ENCODE peak calls at places on chromosomes 3 and 15, in seven cellular contexts. R is SK-N-SH, J is Panc1, W is K562, I is HCT116, Z is GM12878, V is HepG2. E is an unnamed sample.

GRCh38 chr3:128307029-128307633 is 153.8 kb downstream of the EEFSEC start:
- DNase-seq in R (peak; percentile 58), J (no peak), W (no peak), I (no peak), Z (no peak), V (peak; percentile 60), E (no peak)

GRCh38 chr3:185009650-185010049 is 143.2 kb downstream of the C3orf70 start:
- DNase-seq in R (no peak), J (no peak), W (no peak), I (no peak), Z (no peak), V (no peak), E (no peak)

GRCh38 chr15:51499379-51499976 is 123.1 kb downstream of the DMXL2 start:
- DNase-seq in R (peak; percentile 20), J (peak; percentile 41), W (peak; percentile 22), I (peak; percentile 50), Z (no peak), V (peak; percentile 43), E (no peak)

GRCh38 chr3:31589228-31589627 is 56.5 kb downstream of the STT3B start:
- DNase-seq in R (no peak), J (no peak), W (no peak), I (no peak), Z (no peak), V (no peak), E (no peak)

GRCh38 chr3:65573548-65574116 is 465.1 kb downstream of the MAGI1 start:
- DNase-seq in R (no peak), J (no peak), W (no peak), I (no peak), Z (no peak), V (no peak), E (no peak)

GRCh38 chr15:89486726-89487050 is 9.7 kb downstream of the RHCG start:
- DNase-seq in R (no peak), J (no peak), W (peak; percentile 74), I (no peak), Z (no peak), V (no peak), E (no peak)

GRCh38 chr3:133694288-133695268 is 32.8 kb upstream of the TOPBP1 start:
- DNase-seq in R (no peak), J (no peak), W (no peak), I (no peak), Z (no peak), V (no peak), E (no peak)

GRCh38 chr3:33113772-33114621 is at the start of gene CRTAP:
- DNase-seq in R (peak; percentile 92), J (no peak), W (peak; percentile 97), I (peak; percentile 88), Z (peak; percentile 45), V (peak; percentile 81), E (peak; percentile 96)

GRCh38 chr3:139561959-139562676 is 22.6 kb upstream of the RBP1 start:
- DNase-seq in R (peak; percentile 55), J (peak; percentile 8), W (peak; percentile 47), I (peak; percentile 56), Z (no peak), V (peak; percentile 47), E (no peak)

GRCh38 chr3:69770219-69770618 is 31.0 kb downstream of the MITF start:
- DNase-seq in R (no peak), J (peak; percentile 88), W (no peak), I (no peak), Z (no peak), V (no peak), E (no peak)

GRCh38 chr3:97957617-97958311 is 14.5 kb downstream of the RIOX2 start:
- DNase-seq in R (no peak), J (no peak), W (no peak), I (no peak), Z (no peak), V (no peak), E (no peak)

GRCh38 chr15:31032959-31033358 is 41.5 kb upstream of the MTMR10 start:
- DNase-seq in R (no peak), J (no peak), W (no peak), I (no peak), Z (no peak), V (no peak), E (no peak)

GRCh38 chr3:132256984-132257383 is 60.2 kb upstream of the ACP3 start:
- DNase-seq in R (peak; percentile 20), J (no peak), W (no peak), I (peak; percentile 38), Z (no peak), V (peak; percentile 27), E (no peak)

GRCh38 chr3:136105044-136105443 is 91.1 kb downstream of the MSL2 start:
- DNase-seq in R (no peak), J (no peak), W (no peak), I (no peak), Z (no peak), V (no peak), E (no peak)

DNA sequence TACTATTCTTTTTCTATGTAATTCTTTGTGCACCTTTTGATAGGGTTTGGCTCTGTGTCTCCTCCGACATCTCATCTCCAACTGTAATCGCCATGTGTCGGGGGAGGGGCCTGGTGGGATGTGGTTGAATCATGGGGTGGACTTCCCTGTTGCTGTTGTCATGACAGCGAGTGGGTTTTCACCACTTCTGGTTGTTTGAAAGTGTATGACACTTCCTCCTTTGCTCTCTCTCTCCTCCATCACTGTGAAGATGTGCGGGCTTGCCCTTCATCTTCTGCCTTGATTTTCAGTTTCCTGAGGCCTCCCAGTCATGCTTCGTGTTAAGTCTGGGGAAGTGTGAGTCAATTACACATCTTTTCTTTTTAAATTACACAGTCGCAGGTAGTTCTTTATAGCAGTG is 225.8 kb upstream of the DPPA4 start:
- DNase-seq in R (no peak), J (no peak), W (no peak), I (no peak), Z (no peak), V (no peak), E (no peak)
- TF ChIP-seq SIN3A in R (no peak), J (no peak), W (no peak), I (no peak), Z (no peak), V (no peak), E (no peak)

DNA sequence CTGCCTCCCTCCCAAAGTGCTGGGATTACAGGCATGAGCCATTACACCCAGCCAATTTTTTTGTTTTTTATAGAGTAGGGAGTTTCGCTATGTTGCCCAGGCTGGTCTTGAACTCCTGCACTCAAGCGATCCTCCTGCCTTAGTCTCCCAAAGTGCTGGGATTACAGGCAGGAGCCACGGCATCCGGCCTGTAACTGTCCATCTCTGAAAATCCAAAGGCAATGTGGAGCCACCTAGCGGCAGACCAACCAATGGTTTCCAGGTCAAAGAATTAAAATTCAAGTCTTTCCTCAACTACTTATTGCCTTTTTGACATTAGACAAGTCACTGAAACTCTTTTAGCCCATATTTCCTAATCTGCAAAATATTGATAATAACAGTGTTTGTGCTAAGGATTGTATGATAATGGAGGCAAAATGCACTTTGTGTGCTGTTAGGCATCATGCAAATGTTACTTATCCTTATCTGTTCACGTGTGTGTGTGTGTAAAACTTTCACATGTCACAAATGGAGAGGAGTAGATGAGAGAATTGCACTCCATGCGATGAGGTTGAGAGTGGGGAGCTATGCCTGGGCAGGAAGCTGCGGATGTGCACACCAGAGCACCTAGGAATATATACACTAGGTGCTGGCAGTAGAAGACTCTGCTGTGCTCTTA is 48.7 kb downstream of the COL8A1 start:
- DNase-seq in R (peak; percentile 32), J (peak; percentile 39), W (peak; percentile 22), I (peak; percentile 51), Z (no peak), V (peak; percentile 23), E (no peak)
- TF ChIP-seq SIN3A in R (no peak), J (no peak), W (no peak), I (no peak), Z (no peak), V (no peak), E (no peak)

GRCh38 chr3:112293368-112294321 is at the start of gene SLC9C1:
- DNase-seq in R (peak; percentile 54), J (peak; percentile 58), W (peak; percentile 3), I (peak; percentile 69), Z (peak; percentile 85), V (peak; percentile 38), E (no peak)
- TF ChIP-seq SIN3A in R (no peak), J (no peak), W (no peak), I (no peak), Z (peak; percentile 48), V (no peak), E (no peak)

GRCh38 chr3:194300392-194300758 is 50.8 kb downstream of the CPN2 start:
- DNase-seq in R (no peak), J (no peak), W (no peak), I (no peak), Z (no peak), V (peak; percentile 53), E (peak; percentile 64)
- TF ChIP-seq SIN3A in R (no peak), J (no peak), W (no peak), I (no peak), Z (no peak), V (no peak), E (no peak)

GRCh38 chr3:197496746-197497125 is 59.0 kb downstream of the BDH1 start:
- DNase-seq in R (no peak), J (no peak), W (no peak), I (no peak), Z (no peak), V (no peak), E (no peak)

GRCh38 chr3:197495499-197495898 is 60.3 kb downstream of the BDH1 start:
- DNase-seq in R (no peak), J (no peak), W (no peak), I (no peak), Z (peak; percentile 33), V (no peak), E (no peak)

GRCh38 chr3:197494366-197495058 is 61.3 kb downstream of the BDH1 start:
- DNase-seq in R (no peak), J (no peak), W (no peak), I (no peak), Z (no peak), V (peak; percentile 71), E (no peak)

GRCh38 chr3:197495059-197495455 is 60.7 kb downstream of the BDH1 start:
- DNase-seq in R (no peak), J (no peak), W (no peak), I (no peak), Z (peak; percentile 27), V (no peak), E (no peak)

GRCh38 chr3:197495999-197496745 is 59.6 kb downstream of the BDH1 start:
- DNase-seq in R (no peak), J (no peak), W (no peak), I (no peak), Z (no peak), V (no peak), E (no peak)
- TF ChIP-seq SIN3A in R (no peak), J (no peak), W (no peak), I (no peak), Z (no peak), V (no peak), E (no peak)

GRCh38 chr15:40815042-40815678 is 7.9 kb upstream of the DNAJC17 start:
- DNase-seq in R (no peak), J (no peak), W (no peak), I (no peak), Z (no peak), V (no peak), E (no peak)

GRCh38 chr15:40807888-40808194 is 568 bp upstream of the DNAJC17 start:
- DNase-seq in R (no peak), J (no peak), W (no peak), I (no peak), Z (no peak), V (no peak), E (no peak)

GRCh38 chr15:40807028-40807887 is at the start of the genes DNAJC17 and ZFYVE19:
- DNase-seq in R (peak; percentile 92), J (peak; percentile 90), W (peak; percentile 86), I (peak; percentile 93), Z (peak; percentile 93), V (peak; percentile 96), E (peak; percentile 90)

GRCh38 chr15:40809051-40809450 is 1.8 kb upstream of the DNAJC17 start:
- DNase-seq in R (no peak), J (no peak), W (no peak), I (no peak), Z (no peak), V (no peak), E (no peak)

GRCh38 chr15:40812721-40813425 is 5.6 kb upstream of the DNAJC17 start:
- DNase-seq in R (no peak), J (no peak), W (no peak), I (no peak), Z (no peak), V (no peak), E (no peak)
- TF ChIP-seq SIN3A in R (no peak), J (no peak), W (no peak), I (no peak), Z (no peak), V (no peak), E (no peak)

E was measured in H1.